ENCODE peak calls at places on chromosomes 13 and 19, in six cellular contexts. L is CD4-positive, CD25-positive, alpha-beta regulatory T cell; H is heart left ventricle; T is tibial artery; D is CD8-positive, alpha-beta memory T cell; Q is ovary. R is an unnamed sample. For H3K36me3, the result is how much of the 10 kb centered on the place peaks cover.

GRCh38 chr13:65762015-65762414 is 1468.1 kb downstream of the PCDH9 start:
- DNase-seq in L (no peak), H (no peak), T (no peak), D (no peak), Q (no peak), R (no peak)

GRCh38 chr19:33499671-33500506 is 21.7 kb downstream of the PEPD start:
- DNase-seq in L (no peak), H (peak), T (no peak), D (no peak), Q (no peak), R (no peak)

GRCh38 chr13:43776680-43777079 is 10.1 kb downstream of the ENOX1 start:
- DNase-seq in L (no peak), H (no peak), T (no peak), D (no peak), Q (no peak), R (no peak)

GRCh38 chr13:90445179-90445578 is 902.3 kb upstream of the MIR17HG start:
- DNase-seq in L (no peak), H (no peak), T (no peak), D (no peak), Q (no peak), R (no peak)

GRCh38 chr13:28429685-28430290 is 65.1 kb downstream of the FLT1 start:
- DNase-seq in L (no peak), H (no peak), T (no peak), D (no peak), Q (no peak), R (no peak)

GRCh38 chr19:2867025-2867991 is at the start of gene ZNF556:
- DNase-seq in L (no peak), H (no peak), T (no peak), D (no peak), Q (peak), R (no peak)

GRCh38 chr19:35027851-35028599 is 2.2 kb upstream of the SCN1B start:
- DNase-seq in L (no peak), H (no peak), T (no peak), D (no peak), Q (no peak), R (no peak)

GRCh38 chr19:8357007-8357521 is 6.9 kb upstream of the ANGPTL4 start:
- DNase-seq in L (no peak), H (no peak), T (no peak), D (no peak), Q (peak), R (no peak)

GRCh38 chr19:38543807-38544568 is 73.8 kb downstream of the MAP4K1 start:
- DNase-seq in L (no peak), H (peak), T (peak), D (no peak), Q (peak), R (no peak)

DNA sequence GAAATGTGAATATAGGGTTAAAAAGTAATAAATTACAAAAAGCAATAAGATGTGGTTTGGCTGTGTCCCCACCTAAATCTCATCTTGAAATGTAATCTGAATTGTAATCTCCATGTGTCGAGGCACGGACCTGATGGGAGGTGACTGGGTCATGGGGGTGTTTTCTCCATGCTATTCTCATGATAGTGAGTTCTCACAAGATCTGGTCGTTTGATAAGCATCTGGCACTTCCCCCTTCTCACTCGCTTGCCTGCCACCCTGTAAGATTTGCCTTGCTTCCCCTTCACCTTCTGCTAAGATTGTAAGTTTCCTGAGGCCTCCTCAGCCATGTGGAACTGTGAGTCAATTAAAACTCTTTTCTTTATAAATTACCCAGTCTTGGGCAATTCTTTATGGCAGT is 577.4 kb downstream of the TBC1D4 start:
- DNase-seq in L (no peak), H (no peak), T (no peak), D (no peak), Q (no peak), R (no peak)
- H3K4me3 ChIP-seq in L (no peak), H (no peak), T (no peak), D (no peak), Q (no peak), R (no peak)

GRCh38 chr13:39417131-39417530 is 185.9 kb downstream of the LHFPL6 start:
- DNase-seq in L (no peak), H (peak), T (no peak), D (no peak), Q (no peak), R (no peak)
- H3K27ac ChIP-seq in L (no peak), H (peak), T (no peak), D (no peak), Q (no peak), R (no peak)

DNA sequence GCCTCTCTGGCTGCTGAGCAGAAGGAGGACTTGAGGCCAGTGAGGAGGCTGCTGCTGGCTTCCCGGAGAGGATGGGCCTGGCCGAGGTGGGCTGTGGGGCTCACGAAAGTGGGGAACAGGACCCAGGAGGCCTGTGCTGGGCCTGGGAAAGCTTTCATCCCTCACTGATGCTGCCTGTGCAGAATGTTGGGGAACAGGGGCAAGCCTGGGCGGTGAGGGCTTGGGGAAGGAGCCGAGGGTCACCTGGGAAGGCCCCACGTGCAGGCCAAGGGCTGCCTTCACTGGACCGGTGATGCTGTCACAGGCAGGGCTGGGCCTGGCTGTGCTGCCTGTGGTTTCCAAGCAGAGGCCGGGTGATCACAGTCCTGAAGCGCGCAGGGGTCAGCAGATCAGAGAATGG is 9.4 kb downstream of the AP1M1 start:
- DNase-seq in L (no peak), H (no peak), T (peak), D (no peak), Q (no peak), R (no peak)
- H3K36me3 ChIP-seq in L (half or more), H (half or more), T (half or more), D (under half), Q (under half), R (half or more)

DNA sequence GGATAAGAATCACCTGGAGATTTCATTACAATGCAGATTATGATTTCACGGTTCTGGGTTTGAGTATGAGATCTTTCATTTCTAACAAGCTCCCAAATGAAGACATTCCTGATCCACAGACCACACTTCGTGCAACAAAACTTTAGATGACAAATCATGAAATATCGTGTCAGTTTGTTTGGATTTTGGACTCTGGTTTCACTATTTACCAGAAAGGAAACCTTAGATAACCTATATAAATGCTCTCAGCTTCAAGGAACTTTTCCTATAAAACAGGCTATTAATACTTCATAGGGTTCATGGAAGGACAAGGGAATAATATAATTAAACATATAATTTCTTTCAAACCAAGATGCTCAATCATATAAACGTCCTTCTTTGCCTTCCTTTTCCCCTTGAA is 930.5 kb upstream of the SLC10A2 start:
- DNase-seq in L (no peak), H (no peak), T (no peak), D (no peak), Q (no peak), R (no peak)
- H3K4me3 ChIP-seq in L (no peak), H (no peak), T (no peak), D (no peak), Q (no peak), R (no peak)

R was measured in naive thymus-derived CD4-positive, alpha-beta T cell.